ENCODE peak calls at places on chromosomes 5 and 9, in nine cellular contexts. K is epithelial cell of esophagus; T is spleen; I is stomach; Z is IMR-90; Y is CD8-positive, alpha-beta T cell; N is hepatocyte; B is GM23338; D is foreskin fibroblast. A is an unnamed sample.

GRCh38 chr9:70093095-70093494 is 49.4 kb downstream of the MAMDC2 start:
- DNase-seq in I (no peak), N (no peak), D (no peak), K (no peak), B (no peak), Y (no peak), T (no peak), Z (no peak), A (no peak)

GRCh38 chr5:52861368-52861767 is 73.7 kb downstream of the ITGA1 start:
- DNase-seq in N (no peak), Z (no peak), Y (no peak), K (peak), D (no peak), I (no peak), B (no peak), T (no peak), A (no peak)

GRCh38 chr9:28073278-28073677 is 500.0 kb upstream of the C9orf72 start:
- DNase-seq in N (peak), I (peak), K (peak), B (peak), D (no peak), T (no peak), Y (no peak), Z (peak), A (no peak)

GRCh38 chr5:74390822-74391221 is 249.7 kb downstream of the ENC1 start:
- DNase-seq in I (no peak), D (no peak), T (no peak), Y (no peak), B (no peak), Z (no peak), K (no peak), N (no peak), A (no peak)

GRCh38 chr5:53334431-53334941 is 145.9 kb upstream of the FST start:
- DNase-seq in K (peak), Z (peak), B (no peak), I (no peak), T (no peak), Y (no peak), D (peak), N (no peak), A (peak)

GRCh38 chr5:158398360-158399201 is 539.6 kb upstream of the CLINT1 start:
- DNase-seq in N (no peak), I (no peak), Z (no peak), K (no peak), B (no peak), D (no peak), T (no peak), Y (no peak), A (no peak)

GRCh38 chr5:51382759-51383493 is at the start of gene ISL1:
- DNase-seq in K (peak), D (peak), T (no peak), N (peak), Z (peak), Y (no peak), I (peak), B (peak), A (peak)

GRCh38 chr5:38797838-38798237 is 48.0 kb upstream of the OSMR start:
- DNase-seq in K (no peak), D (no peak), N (no peak), I (no peak), T (no peak), B (no peak), Z (no peak), Y (no peak), A (no peak)

GRCh38 chr5:155125696-155126095 is 112.1 kb downstream of the KIF4B start:
- DNase-seq in K (no peak), N (no peak), Z (no peak), D (no peak), B (no peak), T (no peak), Y (no peak), I (no peak), A (no peak)

GRCh38 chr9:137673871-137674270 is 55.1 kb downstream of the EHMT1 start:
- DNase-seq in I (no peak), D (no peak), T (no peak), Y (no peak), B (no peak), K (no peak), N (no peak), Z (no peak), A (no peak)

GRCh38 chr5:89606901-89607554 is 724.0 kb upstream of the MEF2C start:
- DNase-seq in T (no peak), N (no peak), K (no peak), D (no peak), I (no peak), B (peak), Z (no peak), Y (no peak), A (no peak)

GRCh38 chr9:127451681-127452480 is 571 bp downstream of the LRSAM1 start:
- DNase-seq in I (peak), K (peak), T (peak), N (peak), Y (peak), B (peak), Z (peak), D (no peak), A (no peak)

GRCh38 chr5:164504141-164504772 is 998.8 kb downstream of the MAT2B start:
- DNase-seq in N (peak), B (peak), Y (no peak), K (peak), Z (peak), D (peak), I (peak), T (no peak), A (peak)

GRCh38 chr9:77892171-77892570 is 139.4 kb downstream of the GNAQ start:
- DNase-seq in N (no peak), D (no peak), I (no peak), Z (no peak), T (no peak), K (no peak), Y (no peak), B (no peak), A (no peak)

GRCh38 chr9:2991292-2991691 is 147.4 kb upstream of the PUM3 start:
- DNase-seq in I (no peak), N (no peak), Z (no peak), Y (no peak), D (no peak), T (no peak), K (no peak), B (no peak), A (no peak)
- TF ChIP-seq CTCF in I (no peak), N (no peak), Z (peak), Y (no peak), D (no peak), T (no peak), K (peak), B (peak), A (peak)

GRCh38 chr9:37520641-37521040 is 34.9 kb downstream of the POLR1E start:
- DNase-seq in B (no peak), I (no peak), Z (no peak), Y (no peak), T (no peak), D (no peak), N (no peak), K (no peak), A (no peak)
- H3K4me3 ChIP-seq in B (no peak), I (no peak), Z (no peak), Y (no peak), T (no peak), D (no peak), N (no peak), K (no peak), A (no peak)

GRCh38 chr5:9339206-9339818 is 206.6 kb downstream of the SEMA5A start:
- DNase-seq in B (peak), N (no peak), Y (no peak), K (no peak), D (no peak), T (no peak), I (no peak), Z (no peak), A (no peak)
- TF ChIP-seq CTCF in B (peak), N (peak), Y (no peak), K (peak), D (peak), T (no peak), I (no peak), Z (peak), A (peak)

GRCh38 chr9:649128-650074 is 192.1 kb upstream of the DMRT1 start:
- DNase-seq in T (no peak), D (no peak), Y (no peak), K (peak), N (no peak), Z (no peak), I (no peak), B (peak), A (no peak)

GRCh38 chr9:651372-651771 is 190.1 kb upstream of the DMRT1 start:
- DNase-seq in I (no peak), K (no peak), T (no peak), Z (no peak), N (no peak), B (no peak), Y (no peak), D (no peak), A (no peak)

GRCh38 chr9:647522-647921 is 194.0 kb upstream of the DMRT1 start:
- DNase-seq in Z (no peak), D (no peak), N (no peak), I (no peak), B (no peak), Y (no peak), T (no peak), K (no peak), A (no peak)

GRCh38 chr9:652896-653295 is 188.6 kb upstream of the DMRT1 start:
- DNase-seq in T (no peak), Z (no peak), D (no peak), K (peak), N (no peak), B (no peak), Y (no peak), I (no peak), A (no peak)

DNA sequence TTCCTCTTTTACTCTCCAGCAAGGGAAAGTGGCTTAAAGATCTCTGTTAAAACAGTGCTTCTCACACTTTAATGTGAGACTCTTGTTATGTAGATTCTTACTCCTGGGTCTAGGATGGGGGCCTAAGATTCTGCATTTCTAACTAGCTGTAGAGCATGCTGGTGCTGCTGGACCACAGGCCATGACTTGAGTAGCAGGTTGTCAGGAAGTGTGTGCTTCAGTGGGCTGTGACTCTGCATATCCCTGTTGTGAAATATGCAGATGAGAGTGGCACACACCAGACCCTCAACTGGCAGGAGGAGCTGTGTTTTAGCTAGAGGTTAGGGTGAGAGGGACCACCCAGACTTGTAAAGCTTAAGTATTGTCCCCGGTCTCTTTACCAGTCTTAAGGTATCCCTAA is 191.1 kb upstream of the DMRT1 start:
- DNase-seq in B (peak), K (peak), D (no peak), Y (no peak), I (no peak), N (no peak), Z (peak), T (no peak), A (no peak)
- H3K4me3 ChIP-seq in B (peak), K (no peak), D (no peak), Y (peak), I (no peak), N (no peak), Z (no peak), T (peak), A (no peak)

DNA sequence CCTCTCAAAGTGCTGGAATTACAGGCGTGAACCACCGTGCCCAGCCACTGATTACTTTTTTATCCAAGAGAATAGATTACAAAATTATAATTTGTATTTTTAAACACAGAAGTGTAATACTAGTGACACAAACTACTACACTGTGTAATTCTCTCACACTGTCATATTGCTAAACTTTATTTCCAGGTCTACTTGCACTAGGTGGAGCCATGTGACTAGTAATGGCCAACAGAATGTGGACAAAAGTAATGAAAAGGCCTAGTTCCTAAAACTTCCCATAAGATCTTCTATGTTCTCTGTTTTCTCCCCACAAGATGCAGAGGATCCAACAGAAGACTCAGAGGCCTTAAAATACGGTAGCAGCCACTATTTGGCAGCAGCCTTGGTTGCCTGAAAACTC is 27.3 kb downstream of the NADK2 start:
- DNase-seq in I (no peak), Y (no peak), D (no peak), Z (no peak), B (peak), K (no peak), N (no peak), T (no peak), A (no peak)
- TF ChIP-seq CTCF in I (no peak), Y (no peak), D (no peak), Z (peak), B (peak), K (no peak), N (peak), T (no peak), A (no peak)

A was measured in AG04449.